ENCODE peak calls at places on chromosomes 6 and 20, in four cellular contexts. C is mesendoderm, I is trophoblast cell, O is IMR-90. Y is an unnamed sample.

GRCh38 chr6:170130771-170131241 is 160.1 kb downstream of the DLL1 start:
- DNase-seq in O (no peak), I (no peak), C (no peak), Y (peak)

GRCh38 chr6:88105741-88106340 is 58.2 kb downstream of the SPACA1 start:
- DNase-seq in I (no peak), O (no peak), C (no peak), Y (no peak)

GRCh38 chr20:46590453-46590852 is 40.0 kb upstream of the OCSTAMP start:
- DNase-seq in C (no peak), I (no peak), O (no peak), Y (no peak)

GRCh38 chr20:44460795-44461141 is 14.9 kb upstream of the TTPAL start:
- DNase-seq in O (peak), C (peak), I (no peak), Y (no peak)

GRCh38 chr20:47583551-47583950 is 81.9 kb downstream of the NCOA3 start:
- DNase-seq in C (no peak), I (no peak), O (no peak), Y (no peak)

GRCh38 chr6:133752129-133752528 is 136.8 kb upstream of the TCF21 start:
- DNase-seq in C (no peak), O (no peak), I (no peak), Y (no peak)

GRCh38 chr20:49965781-49966304 is 16.9 kb upstream of the SNAI1 start:
- DNase-seq in I (peak), C (no peak), O (no peak), Y (no peak)

GRCh38 chr6:155290491-155290890 is 23.8 kb downstream of the TFB1M start:
- DNase-seq in I (no peak), C (no peak), O (no peak), Y (no peak)

GRCh38 chr6:37774028-37774680 is 45.4 kb upstream of the ZFAND3 start:
- DNase-seq in O (no peak), I (no peak), C (no peak), Y (no peak)

GRCh38 chr20:62822788-62823651 is 6.2 kb downstream of the COL9A3 start:
- DNase-seq in I (peak), C (peak), O (peak), Y (peak)

GRCh38 chr20:33667245-33668086 is 723 bp downstream of the ACTL10 start:
- DNase-seq in I (peak), C (peak), O (peak), Y (peak)

GRCh38 chr20:34468956-34469355 is 47.3 kb upstream of the DYNLRB1 start:
- DNase-seq in I (no peak), O (peak), C (peak), Y (no peak)

GRCh38 chr6:6741264-6741663 is 152.7 kb downstream of the LY86 start:
- DNase-seq in C (peak), O (no peak), I (no peak), Y (no peak)

GRCh38 chr6:130908188-130908587 is 81.0 kb downstream of the SMLR1 start:
- DNase-seq in C (no peak), O (no peak), I (no peak), Y (no peak)

GRCh38 chr20:35311409-35311808 is 19.2 kb upstream of the FAM83C start:
- DNase-seq in O (peak), I (no peak), C (peak), Y (peak)

GRCh38 chr6:159999240-159999671 is 30.4 kb downstream of the IGF2R start:
- DNase-seq in O (no peak), I (no peak), C (no peak), Y (no peak)

GRCh38 chr6:131687022-131687421 is 14.2 kb downstream of the OR2A4 start:
- DNase-seq in I (no peak), O (peak), C (no peak), Y (no peak)

GRCh38 chr6:167146977-167147376 is 10.8 kb downstream of the GPR31 start:
- DNase-seq in O (no peak), I (no peak), C (peak), Y (peak)
- H3K4me2 ChIP-seq in O (no peak), I (peak), C (peak), Y (peak)

DNA sequence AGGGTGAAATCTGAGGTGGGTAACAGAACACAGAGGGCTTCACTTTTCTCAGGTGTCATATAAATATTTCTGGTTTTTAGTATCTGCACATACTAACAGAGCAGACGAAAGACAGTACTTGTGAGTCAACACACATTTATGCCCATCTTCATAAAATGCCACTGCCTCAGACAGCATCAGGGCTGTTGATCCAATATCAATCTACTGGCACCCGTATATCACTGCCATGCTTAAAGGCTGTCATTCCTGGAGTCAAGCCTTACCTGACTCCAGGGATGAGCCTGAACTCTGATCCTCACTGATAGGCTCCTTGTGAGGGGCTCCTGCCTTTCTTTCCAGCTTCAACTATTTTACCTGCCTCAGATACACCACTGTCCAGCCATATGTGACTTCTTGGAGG is 595.7 kb downstream of the TFAP2B start:
- DNase-seq in C (no peak), I (peak), O (no peak), Y (no peak)
- H2BK5ac ChIP-seq in C (no peak), I (no peak), O (no peak), Y (no peak)

GRCh38 chr20:10665791-10666190 is 8.0 kb downstream of the JAG1 start:
- DNase-seq in O (peak), I (no peak), C (peak), Y (peak)
- H3K27ac ChIP-seq in O (no peak), I (peak), C (peak), Y (no peak)

DNA sequence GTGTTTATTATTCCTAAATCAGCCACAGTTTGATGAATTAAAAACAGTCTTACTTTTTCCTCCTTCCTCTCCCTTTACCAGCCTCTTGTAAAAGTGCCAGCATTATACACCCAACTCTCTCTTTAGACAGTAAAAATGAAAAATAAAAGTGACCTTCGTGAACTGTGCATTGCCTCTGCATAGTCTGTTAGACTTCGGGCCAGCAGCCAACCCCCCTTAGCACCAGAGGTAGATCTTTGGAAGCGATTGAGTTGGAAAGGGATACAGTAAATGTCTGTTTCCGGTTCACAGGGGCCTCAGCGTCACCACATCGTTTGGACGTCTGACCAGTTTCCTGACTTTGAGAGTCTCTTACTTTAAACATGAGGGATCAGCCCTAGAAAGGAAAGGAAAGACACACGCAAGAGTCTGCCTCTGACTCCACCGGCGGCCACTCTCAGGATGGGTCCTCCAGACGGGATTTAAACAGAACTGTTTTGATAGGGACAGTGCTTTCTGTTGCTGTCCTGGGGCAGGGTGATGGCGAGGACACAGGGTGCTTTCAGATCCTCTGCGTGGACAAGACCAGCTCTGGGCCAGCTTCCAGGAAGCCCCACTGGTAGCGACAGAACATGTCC is 206.6 kb upstream of the PREP start:
- DNase-seq in I (no peak), O (peak), C (no peak), Y (no peak)
- H3K4me2 ChIP-seq in I (no peak), O (peak), C (no peak), Y (no peak)